ENCODE peak calls at places on chromosomes 2 and 18, in four cellular contexts. One of them, this sample, is unnamed.

GRCh38 chr2:230940476-230940815 is 15.4 kb upstream of the GPR55 start:
- DNase-seq in ELR: no peak
- DNase-seq in stimulated activated CD4-positive, alpha-beta T cell treated with anti-CD3 and anti-CD28 coated beads, Interleukin-4, amount 100 ng/mL, for 4 hours: no peak
- DNase-seq in NK-92 treated with Interleukin-12 subunit alpha and Interleukin-12 subunit beta, amount 100 ng/mL, for 24 hours: no peak
- DNase-seq in this sample: no peak

GRCh38 chr2:15919716-15920444 is 20.5 kb upstream of the MYCN start:
- DNase-seq in ELR: no peak
- DNase-seq in stimulated activated CD4-positive, alpha-beta T cell treated with anti-CD3 and anti-CD28 coated beads, Interleukin-4, amount 100 ng/mL, for 4 hours: no peak
- DNase-seq in NK-92 treated with Interleukin-12 subunit alpha and Interleukin-12 subunit beta, amount 100 ng/mL, for 24 hours: no peak
- DNase-seq in this sample: peak

GRCh38 chr2:176169181-176169580 is 12.1 kb downstream of the HOXD3 start:
- DNase-seq in ELR: no peak
- DNase-seq in stimulated activated CD4-positive, alpha-beta T cell treated with anti-CD3 and anti-CD28 coated beads, Interleukin-4, amount 100 ng/mL, for 4 hours: no peak
- DNase-seq in NK-92 treated with Interleukin-12 subunit alpha and Interleukin-12 subunit beta, amount 100 ng/mL, for 24 hours: no peak
- DNase-seq in this sample: no peak

GRCh38 chr2:109070290-109070689 is 58.7 kb upstream of the SH3RF3 start:
- DNase-seq in ELR: no peak
- DNase-seq in stimulated activated CD4-positive, alpha-beta T cell treated with anti-CD3 and anti-CD28 coated beads, Interleukin-4, amount 100 ng/mL, for 4 hours: no peak
- DNase-seq in NK-92 treated with Interleukin-12 subunit alpha and Interleukin-12 subunit beta, amount 100 ng/mL, for 24 hours: no peak
- DNase-seq in this sample: no peak

GRCh38 chr2:137938204-137938603 is 26.1 kb upstream of the HNMT start:
- DNase-seq in ELR: no peak
- DNase-seq in stimulated activated CD4-positive, alpha-beta T cell treated with anti-CD3 and anti-CD28 coated beads, Interleukin-4, amount 100 ng/mL, for 4 hours: no peak
- DNase-seq in NK-92 treated with Interleukin-12 subunit alpha and Interleukin-12 subunit beta, amount 100 ng/mL, for 24 hours: no peak
- DNase-seq in this sample: peak

GRCh38 chr2:48607307-48608014 is 10.2 kb upstream of the GTF2A1L start:
- DNase-seq in ELR: peak
- DNase-seq in stimulated activated CD4-positive, alpha-beta T cell treated with anti-CD3 and anti-CD28 coated beads, Interleukin-4, amount 100 ng/mL, for 4 hours: no peak
- DNase-seq in NK-92 treated with Interleukin-12 subunit alpha and Interleukin-12 subunit beta, amount 100 ng/mL, for 24 hours: no peak
- DNase-seq in this sample: peak

GRCh38 chr2:25243995-25244394 is 75.6 kb upstream of the POMC start:
- DNase-seq in ELR: no peak
- DNase-seq in stimulated activated CD4-positive, alpha-beta T cell treated with anti-CD3 and anti-CD28 coated beads, Interleukin-4, amount 100 ng/mL, for 4 hours: no peak
- DNase-seq in NK-92 treated with Interleukin-12 subunit alpha and Interleukin-12 subunit beta, amount 100 ng/mL, for 24 hours: no peak
- DNase-seq in this sample: no peak

GRCh38 chr18:9362869-9363268 is 28.3 kb downstream of the TWSG1 start:
- DNase-seq in ELR: no peak
- DNase-seq in stimulated activated CD4-positive, alpha-beta T cell treated with anti-CD3 and anti-CD28 coated beads, Interleukin-4, amount 100 ng/mL, for 4 hours: no peak
- DNase-seq in NK-92 treated with Interleukin-12 subunit alpha and Interleukin-12 subunit beta, amount 100 ng/mL, for 24 hours: no peak
- DNase-seq in this sample: peak

GRCh38 chr2:5974477-5974876 is 282.3 kb downstream of the SOX11 start:
- DNase-seq in ELR: no peak
- DNase-seq in stimulated activated CD4-positive, alpha-beta T cell treated with anti-CD3 and anti-CD28 coated beads, Interleukin-4, amount 100 ng/mL, for 4 hours: no peak
- DNase-seq in NK-92 treated with Interleukin-12 subunit alpha and Interleukin-12 subunit beta, amount 100 ng/mL, for 24 hours: no peak
- DNase-seq in this sample: no peak

GRCh38 chr2:17441055-17441771 is 77.0 kb downstream of the RAD51AP2 start:
- DNase-seq in ELR: no peak
- DNase-seq in stimulated activated CD4-positive, alpha-beta T cell treated with anti-CD3 and anti-CD28 coated beads, Interleukin-4, amount 100 ng/mL, for 4 hours: no peak
- DNase-seq in NK-92 treated with Interleukin-12 subunit alpha and Interleukin-12 subunit beta, amount 100 ng/mL, for 24 hours: no peak
- DNase-seq in this sample: no peak

GRCh38 chr2:128557841-128558241 is 239.2 kb upstream of the HS6ST1 start:
- DNase-seq in ELR: no peak
- DNase-seq in stimulated activated CD4-positive, alpha-beta T cell treated with anti-CD3 and anti-CD28 coated beads, Interleukin-4, amount 100 ng/mL, for 4 hours: no peak
- DNase-seq in NK-92 treated with Interleukin-12 subunit alpha and Interleukin-12 subunit beta, amount 100 ng/mL, for 24 hours: no peak
- DNase-seq in this sample: no peak

This sample was measured in NCI-H226.